ENCODE peak calls at places on chromosome 18, in seven cellular contexts. One of them, this sample, is unnamed.

GRCh38 chr18:35736696-35737095 is 155.2 kb downstream of the GALNT1 start:
- DNase-seq in activated CD8-positive, alpha-beta T cell treated with anti-CD3 and anti-CD28 coated beads for 36 hours: no peak
- DNase-seq in AG09319: no peak
- DNase-seq in dorsolateral prefrontal cortex: no peak
- DNase-seq in cardiac fibroblast: no peak
- DNase-seq in stomach: no peak
- DNase-seq in HepG2: no peak
- DNase-seq in this sample: no peak

GRCh38 chr18:2960983-2961696 is 51.8 kb downstream of the LPIN2 start:
- DNase-seq in cardiac fibroblast: no peak
- DNase-seq in HepG2: no peak
- DNase-seq in activated CD8-positive, alpha-beta T cell treated with anti-CD3 and anti-CD28 coated beads for 36 hours: no peak
- DNase-seq in dorsolateral prefrontal cortex: no peak
- DNase-seq in stomach: no peak
- DNase-seq in AG09319: no peak
- DNase-seq in this sample: no peak

GRCh38 chr18:46250084-46250811 is 146.1 kb downstream of the HAUS1 start:
- DNase-seq in HepG2: no peak
- DNase-seq in cardiac fibroblast: peak; percentile 90
- DNase-seq in stomach: peak; percentile 53
- DNase-seq in AG09319: peak; percentile 42
- DNase-seq in activated CD8-positive, alpha-beta T cell treated with anti-CD3 and anti-CD28 coated beads for 36 hours: peak; percentile 74
- DNase-seq in dorsolateral prefrontal cortex: no peak
- DNase-seq in this sample: no peak

GRCh38 chr18:5057348-5058012 is 139.6 kb downstream of the AKAIN1 start:
- DNase-seq in stomach: peak; percentile 57
- DNase-seq in HepG2: peak; percentile 52
- DNase-seq in cardiac fibroblast: peak; percentile 67
- DNase-seq in AG09319: peak; percentile 7
- DNase-seq in activated CD8-positive, alpha-beta T cell treated with anti-CD3 and anti-CD28 coated beads for 36 hours: peak; percentile 68
- DNase-seq in dorsolateral prefrontal cortex: peak; percentile 58
- DNase-seq in this sample: peak; percentile 71

GRCh38 chr18:67504739-67505138 is 11.8 kb downstream of the DSEL start:
- DNase-seq in dorsolateral prefrontal cortex: no peak
- DNase-seq in activated CD8-positive, alpha-beta T cell treated with anti-CD3 and anti-CD28 coated beads for 36 hours: no peak
- DNase-seq in stomach: no peak
- DNase-seq in HepG2: no peak
- DNase-seq in cardiac fibroblast: no peak
- DNase-seq in AG09319: no peak
- DNase-seq in this sample: no peak

GRCh38 chr18:13500227-13500865 is 226.0 kb downstream of the FAM210A start:
- DNase-seq in dorsolateral prefrontal cortex: no peak
- DNase-seq in activated CD8-positive, alpha-beta T cell treated with anti-CD3 and anti-CD28 coated beads for 36 hours: peak; percentile 38
- DNase-seq in HepG2: peak; percentile 8
- DNase-seq in stomach: no peak
- DNase-seq in AG09319: peak; percentile 16
- DNase-seq in cardiac fibroblast: peak; percentile 48
- DNase-seq in this sample: no peak

GRCh38 chr18:28961669-28962228 is 784.8 kb upstream of the CDH2 start:
- DNase-seq in activated CD8-positive, alpha-beta T cell treated with anti-CD3 and anti-CD28 coated beads for 36 hours: peak; percentile 1
- DNase-seq in stomach: no peak
- DNase-seq in cardiac fibroblast: peak; percentile 50
- DNase-seq in dorsolateral prefrontal cortex: no peak
- DNase-seq in HepG2: peak; percentile 36
- DNase-seq in AG09319: no peak
- DNase-seq in this sample: no peak

GRCh38 chr18:11398625-11399024 is 210.8 kb upstream of the SLC35G4 start:
- DNase-seq in HepG2: no peak
- DNase-seq in cardiac fibroblast: no peak
- DNase-seq in AG09319: no peak
- DNase-seq in dorsolateral prefrontal cortex: no peak
- DNase-seq in stomach: no peak
- DNase-seq in activated CD8-positive, alpha-beta T cell treated with anti-CD3 and anti-CD28 coated beads for 36 hours: no peak
- DNase-seq in this sample: no peak

GRCh38 chr18:2512059-2512458 is 59.2 kb downstream of the METTL4 start:
- DNase-seq in cardiac fibroblast: no peak
- DNase-seq in AG09319: no peak
- DNase-seq in HepG2: no peak
- DNase-seq in stomach: no peak
- DNase-seq in dorsolateral prefrontal cortex: no peak
- DNase-seq in activated CD8-positive, alpha-beta T cell treated with anti-CD3 and anti-CD28 coated beads for 36 hours: no peak
- DNase-seq in this sample: no peak

GRCh38 chr18:70870292-70870691 is 581.4 kb downstream of the SOCS6 start:
- DNase-seq in dorsolateral prefrontal cortex: no peak
- DNase-seq in HepG2: no peak
- DNase-seq in activated CD8-positive, alpha-beta T cell treated with anti-CD3 and anti-CD28 coated beads for 36 hours: no peak
- DNase-seq in stomach: no peak
- DNase-seq in AG09319: no peak
- DNase-seq in cardiac fibroblast: no peak
- DNase-seq in this sample: no peak

GRCh38 chr18:49135871-49136270 is 185.1 kb upstream of the SMAD7 start:
- DNase-seq in AG09319: peak; percentile 44
- DNase-seq in HepG2: peak; percentile 78
- DNase-seq in stomach: no peak
- DNase-seq in activated CD8-positive, alpha-beta T cell treated with anti-CD3 and anti-CD28 coated beads for 36 hours: no peak
- DNase-seq in cardiac fibroblast: peak; percentile 55
- DNase-seq in dorsolateral prefrontal cortex: no peak
- DNase-seq in this sample: no peak

GRCh38 chr18:26745288-26745975 is 120.1 kb downstream of the AQP4 start:
- DNase-seq in cardiac fibroblast: no peak
- DNase-seq in dorsolateral prefrontal cortex: no peak
- DNase-seq in stomach: peak; percentile 31
- DNase-seq in HepG2: no peak
- DNase-seq in AG09319: no peak
- DNase-seq in activated CD8-positive, alpha-beta T cell treated with anti-CD3 and anti-CD28 coated beads for 36 hours: no peak
- DNase-seq in this sample: no peak

GRCh38 chr18:54127759-54128378 is 96.6 kb downstream of the MBD2 start:
- DNase-seq in HepG2: peak; percentile 41
- DNase-seq in AG09319: no peak
- DNase-seq in cardiac fibroblast: peak; percentile 79
- DNase-seq in stomach: no peak
- DNase-seq in activated CD8-positive, alpha-beta T cell treated with anti-CD3 and anti-CD28 coated beads for 36 hours: peak; percentile 44
- DNase-seq in dorsolateral prefrontal cortex: peak; percentile 42
- DNase-seq in this sample: no peak

GRCh38 chr18:45890606-45891005 is 65.1 kb downstream of the SIGLEC15 start:
- DNase-seq in cardiac fibroblast: no peak
- DNase-seq in dorsolateral prefrontal cortex: no peak
- DNase-seq in stomach: no peak
- DNase-seq in activated CD8-positive, alpha-beta T cell treated with anti-CD3 and anti-CD28 coated beads for 36 hours: no peak
- DNase-seq in AG09319: no peak
- DNase-seq in HepG2: no peak
- DNase-seq in this sample: no peak

GRCh38 chr18:11114653-11115052 is 34.7 kb downstream of the PIEZO2 start:
- DNase-seq in dorsolateral prefrontal cortex: no peak
- DNase-seq in stomach: no peak
- DNase-seq in activated CD8-positive, alpha-beta T cell treated with anti-CD3 and anti-CD28 coated beads for 36 hours: no peak
- DNase-seq in HepG2: peak; percentile 68
- DNase-seq in AG09319: no peak
- DNase-seq in cardiac fibroblast: no peak
- DNase-seq in this sample: no peak

GRCh38 chr18:63909870-63910269 is 2.1 kb downstream of the SERPINB10 start:
- DNase-seq in activated CD8-positive, alpha-beta T cell treated with anti-CD3 and anti-CD28 coated beads for 36 hours: no peak
- DNase-seq in cardiac fibroblast: no peak
- DNase-seq in AG09319: no peak
- DNase-seq in stomach: no peak
- DNase-seq in dorsolateral prefrontal cortex: no peak
- DNase-seq in HepG2: no peak
- DNase-seq in this sample: no peak

GRCh38 chr18:58893388-58894099 is 28.9 kb downstream of the ZNF532 start:
- DNase-seq in dorsolateral prefrontal cortex: no peak
- DNase-seq in AG09319: no peak
- DNase-seq in activated CD8-positive, alpha-beta T cell treated with anti-CD3 and anti-CD28 coated beads for 36 hours: peak; percentile 26
- DNase-seq in stomach: no peak
- DNase-seq in HepG2: no peak
- DNase-seq in cardiac fibroblast: peak; percentile 17
- DNase-seq in this sample: no peak

GRCh38 chr18:48215876-48216638 is 193.1 kb downstream of the ZBTB7C start:
- DNase-seq in AG09319: no peak
- DNase-seq in activated CD8-positive, alpha-beta T cell treated with anti-CD3 and anti-CD28 coated beads for 36 hours: no peak
- DNase-seq in HepG2: no peak
- DNase-seq in stomach: no peak
- DNase-seq in dorsolateral prefrontal cortex: peak; percentile 52
- DNase-seq in cardiac fibroblast: no peak
- DNase-seq in this sample: no peak

GRCh38 chr18:46630160-46630559 is 26.9 kb downstream of the LOXHD1 start:
- DNase-seq in HepG2: no peak
- DNase-seq in AG09319: no peak
- DNase-seq in dorsolateral prefrontal cortex: no peak
- DNase-seq in cardiac fibroblast: no peak
- DNase-seq in stomach: no peak
- DNase-seq in activated CD8-positive, alpha-beta T cell treated with anti-CD3 and anti-CD28 coated beads for 36 hours: peak; percentile 64
- DNase-seq in this sample: peak; percentile 32

GRCh38 chr18:48100168-48100495 is 169.7 kb upstream of the SMAD2 start:
- DNase-seq in activated CD8-positive, alpha-beta T cell treated with anti-CD3 and anti-CD28 coated beads for 36 hours: no peak
- DNase-seq in stomach: no peak
- DNase-seq in HepG2: no peak
- DNase-seq in dorsolateral prefrontal cortex: no peak
- DNase-seq in cardiac fibroblast: no peak
- DNase-seq in AG09319: no peak
- DNase-seq in this sample: no peak

GRCh38 chr18:37405229-37405628 is 160.4 kb downstream of the CELF4 start:
- DNase-seq in HepG2: no peak
- DNase-seq in stomach: no peak
- DNase-seq in AG09319: no peak
- DNase-seq in cardiac fibroblast: no peak
- DNase-seq in dorsolateral prefrontal cortex: no peak
- DNase-seq in activated CD8-positive, alpha-beta T cell treated with anti-CD3 and anti-CD28 coated beads for 36 hours: no peak
- DNase-seq in this sample: no peak

GRCh38 chr18:66440433-66440832 is 163.5 kb downstream of the CDH19 start:
- DNase-seq in HepG2: peak; percentile 88
- DNase-seq in activated CD8-positive, alpha-beta T cell treated with anti-CD3 and anti-CD28 coated beads for 36 hours: no peak
- DNase-seq in dorsolateral prefrontal cortex: no peak
- DNase-seq in AG09319: no peak
- DNase-seq in cardiac fibroblast: no peak
- DNase-seq in stomach: no peak
- DNase-seq in this sample: no peak

GRCh38 chr18:48800479-48800876 is 150.3 kb downstream of the SMAD7 start:
- DNase-seq in AG09319: no peak
- DNase-seq in dorsolateral prefrontal cortex: no peak
- DNase-seq in stomach: peak; percentile 5
- DNase-seq in cardiac fibroblast: no peak
- DNase-seq in HepG2: no peak
- DNase-seq in activated CD8-positive, alpha-beta T cell treated with anti-CD3 and anti-CD28 coated beads for 36 hours: no peak
- DNase-seq in this sample: peak; percentile 36

GRCh38 chr18:24270358-24270936 is 127.2 kb downstream of the OSBPL1A start:
- DNase-seq in HepG2: no peak
- DNase-seq in activated CD8-positive, alpha-beta T cell treated with anti-CD3 and anti-CD28 coated beads for 36 hours: no peak
- DNase-seq in AG09319: no peak
- DNase-seq in dorsolateral prefrontal cortex: no peak
- DNase-seq in cardiac fibroblast: no peak
- DNase-seq in stomach: no peak
- DNase-seq in this sample: no peak

GRCh38 chr18:3015203-3015590 is 2.3 kb upstream of the LPIN2 start:
- DNase-seq in dorsolateral prefrontal cortex: no peak
- DNase-seq in stomach: no peak
- DNase-seq in HepG2: peak; percentile 69
- DNase-seq in AG09319: peak; percentile 56
- DNase-seq in activated CD8-positive, alpha-beta T cell treated with anti-CD3 and anti-CD28 coated beads for 36 hours: no peak
- DNase-seq in cardiac fibroblast: peak; percentile 90
- DNase-seq in this sample: no peak

GRCh38 chr18:54786211-54786610 is 42.1 kb upstream of the RAB27B start:
- DNase-seq in cardiac fibroblast: no peak
- DNase-seq in activated CD8-positive, alpha-beta T cell treated with anti-CD3 and anti-CD28 coated beads for 36 hours: no peak
- DNase-seq in stomach: no peak
- DNase-seq in dorsolateral prefrontal cortex: no peak
- DNase-seq in HepG2: no peak
- DNase-seq in AG09319: no peak
- DNase-seq in this sample: no peak

GRCh38 chr18:55998071-55998522 is 410.1 kb upstream of the TCF4 start:
- DNase-seq in AG09319: no peak
- DNase-seq in activated CD8-positive, alpha-beta T cell treated with anti-CD3 and anti-CD28 coated beads for 36 hours: no peak
- DNase-seq in dorsolateral prefrontal cortex: peak; percentile 85
- DNase-seq in stomach: no peak
- DNase-seq in cardiac fibroblast: peak; percentile 17
- DNase-seq in HepG2: no peak
- DNase-seq in this sample: no peak
- TF ChIP-seq CTCF in AG09319: no peak
- TF ChIP-seq CTCF in activated CD8-positive, alpha-beta T cell treated with anti-CD3 and anti-CD28 coated beads for 36 hours: no peak
- TF ChIP-seq CTCF in dorsolateral prefrontal cortex: peak; percentile 15
- TF ChIP-seq CTCF in stomach: no peak
- TF ChIP-seq CTCF in cardiac fibroblast: no peak
- TF ChIP-seq CTCF in HepG2: no peak
- TF ChIP-seq CTCF in this sample: no peak

GRCh38 chr18:69586581-69586980 is 185.9 kb downstream of the DOK6 start:
- DNase-seq in activated CD8-positive, alpha-beta T cell treated with anti-CD3 and anti-CD28 coated beads for 36 hours: no peak
- DNase-seq in AG09319: no peak
- DNase-seq in cardiac fibroblast: no peak
- DNase-seq in dorsolateral prefrontal cortex: no peak
- DNase-seq in stomach: no peak
- DNase-seq in HepG2: no peak
- DNase-seq in this sample: no peak

GRCh38 chr18:69585696-69586095 is 185.0 kb downstream of the DOK6 start:
- DNase-seq in dorsolateral prefrontal cortex: no peak
- DNase-seq in activated CD8-positive, alpha-beta T cell treated with anti-CD3 and anti-CD28 coated beads for 36 hours: no peak
- DNase-seq in stomach: no peak
- DNase-seq in HepG2: no peak
- DNase-seq in AG09319: no peak
- DNase-seq in cardiac fibroblast: no peak
- DNase-seq in this sample: no peak

GRCh38 chr18:69584429-69584828 is 183.7 kb downstream of the DOK6 start:
- DNase-seq in activated CD8-positive, alpha-beta T cell treated with anti-CD3 and anti-CD28 coated beads for 36 hours: no peak
- DNase-seq in HepG2: no peak
- DNase-seq in AG09319: no peak
- DNase-seq in cardiac fibroblast: no peak
- DNase-seq in dorsolateral prefrontal cortex: no peak
- DNase-seq in stomach: no peak
- DNase-seq in this sample: no peak

GRCh38 chr18:69590150-69590549 is 189.5 kb downstream of the DOK6 start:
- DNase-seq in AG09319: no peak
- DNase-seq in HepG2: no peak
- DNase-seq in dorsolateral prefrontal cortex: no peak
- DNase-seq in stomach: no peak
- DNase-seq in activated CD8-positive, alpha-beta T cell treated with anti-CD3 and anti-CD28 coated beads for 36 hours: no peak
- DNase-seq in cardiac fibroblast: no peak
- DNase-seq in this sample: no peak

GRCh38 chr18:69588301-69588700 is 187.6 kb downstream of the DOK6 start:
- DNase-seq in AG09319: no peak
- DNase-seq in HepG2: peak; percentile 8
- DNase-seq in stomach: no peak
- DNase-seq in cardiac fibroblast: no peak
- DNase-seq in activated CD8-positive, alpha-beta T cell treated with anti-CD3 and anti-CD28 coated beads for 36 hours: no peak
- DNase-seq in dorsolateral prefrontal cortex: no peak
- DNase-seq in this sample: no peak
- TF ChIP-seq CTCF in AG09319: no peak
- TF ChIP-seq CTCF in HepG2: no peak
- TF ChIP-seq CTCF in stomach: no peak
- TF ChIP-seq CTCF in cardiac fibroblast: no peak
- TF ChIP-seq CTCF in activated CD8-positive, alpha-beta T cell treated with anti-CD3 and anti-CD28 coated beads for 36 hours: no peak
- TF ChIP-seq CTCF in dorsolateral prefrontal cortex: no peak
- TF ChIP-seq CTCF in this sample: peak; percentile 20

GRCh38 chr18:77341527-77341926 is 91.9 kb downstream of the GALR1 start:
- DNase-seq in stomach: no peak
- DNase-seq in dorsolateral prefrontal cortex: no peak
- DNase-seq in cardiac fibroblast: no peak
- DNase-seq in HepG2: no peak
- DNase-seq in AG09319: no peak
- DNase-seq in activated CD8-positive, alpha-beta T cell treated with anti-CD3 and anti-CD28 coated beads for 36 hours: no peak
- DNase-seq in this sample: no peak
- TF ChIP-seq CTCF in stomach: no peak
- TF ChIP-seq CTCF in dorsolateral prefrontal cortex: no peak
- TF ChIP-seq CTCF in cardiac fibroblast: no peak
- TF ChIP-seq CTCF in HepG2: no peak
- TF ChIP-seq CTCF in AG09319: no peak
- TF ChIP-seq CTCF in activated CD8-positive, alpha-beta T cell treated with anti-CD3 and anti-CD28 coated beads for 36 hours: no peak
- TF ChIP-seq CTCF in this sample: no peak

GRCh38 chr18:80065705-80066104 is 31.5 kb downstream of the RBFA start:
- DNase-seq in activated CD8-positive, alpha-beta T cell treated with anti-CD3 and anti-CD28 coated beads for 36 hours: no peak
- DNase-seq in cardiac fibroblast: no peak
- DNase-seq in dorsolateral prefrontal cortex: no peak
- DNase-seq in stomach: no peak
- DNase-seq in HepG2: no peak
- DNase-seq in AG09319: no peak
- DNase-seq in this sample: no peak
- TF ChIP-seq CTCF in activated CD8-positive, alpha-beta T cell treated with anti-CD3 and anti-CD28 coated beads for 36 hours: no peak
- TF ChIP-seq CTCF in cardiac fibroblast: no peak
- TF ChIP-seq CTCF in dorsolateral prefrontal cortex: no peak
- TF ChIP-seq CTCF in stomach: no peak
- TF ChIP-seq CTCF in HepG2: no peak
- TF ChIP-seq CTCF in AG09319: no peak
- TF ChIP-seq CTCF in this sample: no peak